ENCODE peak calls at places on chromosomes 1 and 21, in seven cellular contexts. One of them, this sample, is unnamed.

GRCh38 chr1:227894831-227895451 is 52.8 kb downstream of the WNT9A start:
- DNase-seq in tibial nerve: peak; percentile 4
- DNase-seq in mammary epithelial cell: peak; percentile 23
- DNase-seq in pancreas: peak; percentile 36
- DNase-seq in suprapubic skin: no peak
- DNase-seq in left lung: peak; percentile 51
- DNase-seq in K562: no peak
- DNase-seq in this sample: no peak

GRCh38 chr1:3821004-3821933 is 25.0 kb upstream of the LRRC47 start:
- DNase-seq in K562: no peak
- DNase-seq in suprapubic skin: no peak
- DNase-seq in pancreas: peak; percentile 29
- DNase-seq in tibial nerve: no peak
- DNase-seq in mammary epithelial cell: no peak
- DNase-seq in left lung: no peak
- DNase-seq in this sample: no peak

GRCh38 chr1:185483647-185484450 is 166.8 kb upstream of the IVNS1ABP start:
- DNase-seq in suprapubic skin: no peak
- DNase-seq in pancreas: no peak
- DNase-seq in tibial nerve: no peak
- DNase-seq in mammary epithelial cell: peak; percentile 92
- DNase-seq in left lung: no peak
- DNase-seq in K562: peak; percentile 26
- DNase-seq in this sample: peak; percentile 26

GRCh38 chr1:213905315-213905714 is 82.5 kb upstream of the PROX1 start:
- DNase-seq in suprapubic skin: no peak
- DNase-seq in pancreas: no peak
- DNase-seq in left lung: peak; percentile 48
- DNase-seq in K562: no peak
- DNase-seq in tibial nerve: no peak
- DNase-seq in mammary epithelial cell: no peak
- DNase-seq in this sample: no peak

GRCh38 chr1:231357831-231358354 is 19.8 kb downstream of the SPRTN start:
- DNase-seq in suprapubic skin: no peak
- DNase-seq in left lung: no peak
- DNase-seq in K562: peak; percentile 70
- DNase-seq in pancreas: no peak
- DNase-seq in tibial nerve: no peak
- DNase-seq in mammary epithelial cell: peak; percentile 82
- DNase-seq in this sample: peak; percentile 79

GRCh38 chr1:85148524-85149250 is 52.1 kb downstream of the SYDE2 start:
- DNase-seq in tibial nerve: no peak
- DNase-seq in mammary epithelial cell: peak; percentile 4
- DNase-seq in pancreas: no peak
- DNase-seq in suprapubic skin: no peak
- DNase-seq in left lung: no peak
- DNase-seq in K562: no peak
- DNase-seq in this sample: no peak

GRCh38 chr21:37071561-37072238 is 1.2 kb downstream of the PIGP start:
- DNase-seq in mammary epithelial cell: peak; percentile 57
- DNase-seq in K562: peak; percentile 55
- DNase-seq in suprapubic skin: peak; percentile 91
- DNase-seq in tibial nerve: peak; percentile 58
- DNase-seq in left lung: no peak
- DNase-seq in pancreas: no peak
- DNase-seq in this sample: peak; percentile 74

GRCh38 chr1:174870319-174870718 is 129.4 kb upstream of the CACYBP start:
- DNase-seq in suprapubic skin: no peak
- DNase-seq in K562: no peak
- DNase-seq in left lung: no peak
- DNase-seq in tibial nerve: no peak
- DNase-seq in pancreas: no peak
- DNase-seq in mammary epithelial cell: no peak
- DNase-seq in this sample: no peak

GRCh38 chr1:113042336-113043143 is 30.5 kb upstream of the LRIG2 start:
- DNase-seq in pancreas: peak; percentile 75
- DNase-seq in tibial nerve: peak; percentile 49
- DNase-seq in suprapubic skin: peak; percentile 82
- DNase-seq in mammary epithelial cell: peak; percentile 84
- DNase-seq in left lung: no peak
- DNase-seq in K562: peak; percentile 96
- DNase-seq in this sample: peak; percentile 79

GRCh38 chr21:46060596-46061061 is 37.3 kb upstream of the COL6A2 start:
- DNase-seq in mammary epithelial cell: peak; percentile 67
- DNase-seq in left lung: peak; percentile 31
- DNase-seq in pancreas: no peak
- DNase-seq in tibial nerve: peak; percentile 66
- DNase-seq in K562: no peak
- DNase-seq in suprapubic skin: peak; percentile 92
- DNase-seq in this sample: peak; percentile 55

GRCh38 chr1:94562502-94563260 is 21.1 kb upstream of the F3 start:
- DNase-seq in left lung: no peak
- DNase-seq in suprapubic skin: no peak
- DNase-seq in K562: no peak
- DNase-seq in mammary epithelial cell: no peak
- DNase-seq in pancreas: no peak
- DNase-seq in tibial nerve: no peak
- DNase-seq in this sample: peak; percentile 45

GRCh38 chr21:32329776-32330175 is 31.1 kb downstream of the MRAP start:
- DNase-seq in tibial nerve: no peak
- DNase-seq in left lung: no peak
- DNase-seq in pancreas: no peak
- DNase-seq in suprapubic skin: no peak
- DNase-seq in mammary epithelial cell: no peak
- DNase-seq in K562: no peak
- DNase-seq in this sample: no peak

GRCh38 chr1:115330480-115331013 is 7.5 kb downstream of the NGF start:
- DNase-seq in suprapubic skin: no peak
- DNase-seq in mammary epithelial cell: peak; percentile 62
- DNase-seq in pancreas: no peak
- DNase-seq in tibial nerve: no peak
- DNase-seq in K562: no peak
- DNase-seq in left lung: no peak
- DNase-seq in this sample: peak; percentile 22

GRCh38 chr1:3463408-3463811 is 8.9 kb downstream of the ARHGEF16 start:
- DNase-seq in left lung: peak; percentile 48
- DNase-seq in suprapubic skin: no peak
- DNase-seq in K562: no peak
- DNase-seq in pancreas: peak; percentile 47
- DNase-seq in tibial nerve: no peak
- DNase-seq in mammary epithelial cell: no peak
- DNase-seq in this sample: no peak

GRCh38 chr1:189431437-189431836 is 1046.2 kb downstream of the BRINP3 start:
- DNase-seq in left lung: no peak
- DNase-seq in tibial nerve: no peak
- DNase-seq in pancreas: no peak
- DNase-seq in suprapubic skin: no peak
- DNase-seq in mammary epithelial cell: no peak
- DNase-seq in K562: no peak
- DNase-seq in this sample: no peak

GRCh38 chr1:162560303-162561036 is 1.1 kb upstream of the UAP1 start:
- DNase-seq in suprapubic skin: no peak
- DNase-seq in K562: peak; percentile 55
- DNase-seq in left lung: no peak
- DNase-seq in mammary epithelial cell: no peak
- DNase-seq in pancreas: no peak
- DNase-seq in tibial nerve: no peak
- DNase-seq in this sample: peak; percentile 49

GRCh38 chr1:164748253-164748899 is 189.4 kb downstream of the PBX1 start:
- DNase-seq in suprapubic skin: no peak
- DNase-seq in pancreas: no peak
- DNase-seq in tibial nerve: no peak
- DNase-seq in mammary epithelial cell: no peak
- DNase-seq in left lung: no peak
- DNase-seq in K562: peak; percentile 18
- DNase-seq in this sample: peak; percentile 55

GRCh38 chr1:97761637-97762036 is 159.2 kb downstream of the DPYD start:
- DNase-seq in tibial nerve: no peak
- DNase-seq in pancreas: no peak
- DNase-seq in suprapubic skin: no peak
- DNase-seq in left lung: no peak
- DNase-seq in mammary epithelial cell: no peak
- DNase-seq in K562: no peak
- DNase-seq in this sample: no peak

GRCh38 chr1:159944623-159945455 is 574 bp downstream of the IGSF9 start:
- DNase-seq in suprapubic skin: peak; percentile 58
- DNase-seq in left lung: no peak
- DNase-seq in mammary epithelial cell: no peak
- DNase-seq in tibial nerve: no peak
- DNase-seq in pancreas: no peak
- DNase-seq in K562: no peak
- DNase-seq in this sample: no peak

DNA sequence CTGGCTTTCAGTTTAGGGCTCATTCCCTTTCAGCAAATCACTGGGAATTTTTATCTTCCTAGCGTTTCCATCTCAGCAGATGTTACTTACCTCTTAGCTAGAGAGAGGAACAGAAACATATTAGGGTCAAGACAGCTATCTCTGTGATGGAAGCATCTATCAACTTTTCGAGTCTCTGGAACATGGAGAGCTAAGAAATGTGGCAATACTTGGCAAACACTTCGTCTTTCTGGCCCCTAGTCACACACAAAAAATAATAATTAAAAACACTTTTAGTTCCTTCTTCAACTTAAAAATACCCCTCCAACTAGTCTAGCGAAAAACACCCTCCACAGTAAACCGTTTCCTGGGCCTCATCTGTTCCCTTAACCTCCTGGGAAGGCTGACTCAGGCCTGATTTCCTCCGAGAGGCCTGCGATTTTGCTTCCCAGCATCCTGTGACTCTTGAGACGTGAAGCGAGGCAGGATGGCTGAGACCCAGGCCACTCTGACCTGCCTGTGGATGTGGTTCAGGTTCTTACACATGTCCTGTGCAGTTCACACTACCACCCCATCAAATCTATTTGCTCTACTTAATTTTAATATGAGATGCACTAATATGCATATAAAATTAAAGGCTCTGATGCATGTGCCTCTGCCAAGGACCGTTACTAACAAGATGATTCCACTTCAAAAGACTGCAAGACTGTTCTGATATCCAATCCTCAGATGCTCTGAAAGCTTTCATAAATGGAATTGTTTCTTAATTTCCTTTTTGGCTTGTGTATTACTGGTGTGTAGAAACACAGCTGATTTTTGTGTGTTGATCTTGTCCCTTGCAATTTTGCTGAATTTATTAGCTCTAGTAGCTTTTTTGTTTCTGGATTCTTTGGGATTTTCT is 3.5 kb downstream of the NAV1 start:
- DNase-seq in K562: no peak
- DNase-seq in suprapubic skin: peak; percentile 76
- DNase-seq in tibial nerve: no peak
- DNase-seq in mammary epithelial cell: no peak
- DNase-seq in left lung: no peak
- DNase-seq in pancreas: no peak
- DNase-seq in this sample: no peak
- H3K27ac ChIP-seq in K562: no peak overlapping the region
- H3K27ac ChIP-seq in suprapubic skin: peak overlapping the region; percentile 88
- H3K27ac ChIP-seq in tibial nerve: peak overlapping the region; percentile 93
- H3K27ac ChIP-seq in mammary epithelial cell: no peak overlapping the region
- H3K27ac ChIP-seq in left lung: peak overlapping the region; percentile 77
- H3K27ac ChIP-seq in pancreas: no peak overlapping the region
- H3K27ac ChIP-seq in this sample: peak overlapping the region; percentile 64

GRCh38 chr1:149844096-149844495 is 55.3 kb upstream of the BOLA1 start:
- DNase-seq in K562: peak; percentile 59
- DNase-seq in tibial nerve: no peak
- DNase-seq in pancreas: no peak
- DNase-seq in mammary epithelial cell: peak; percentile 66
- DNase-seq in left lung: no peak
- DNase-seq in suprapubic skin: no peak
- DNase-seq in this sample: peak; percentile 20
- H3K27ac ChIP-seq in K562: peak overlapping the region; percentile 81
- H3K27ac ChIP-seq in tibial nerve: peak overlapping the region; percentile 78
- H3K27ac ChIP-seq in pancreas: no peak overlapping the region
- H3K27ac ChIP-seq in mammary epithelial cell: peak overlapping the region; percentile 89
- H3K27ac ChIP-seq in left lung: peak overlapping the region; percentile 88
- H3K27ac ChIP-seq in suprapubic skin: no peak overlapping the region
- H3K27ac ChIP-seq in this sample: peak overlapping the region; percentile 88

DNA sequence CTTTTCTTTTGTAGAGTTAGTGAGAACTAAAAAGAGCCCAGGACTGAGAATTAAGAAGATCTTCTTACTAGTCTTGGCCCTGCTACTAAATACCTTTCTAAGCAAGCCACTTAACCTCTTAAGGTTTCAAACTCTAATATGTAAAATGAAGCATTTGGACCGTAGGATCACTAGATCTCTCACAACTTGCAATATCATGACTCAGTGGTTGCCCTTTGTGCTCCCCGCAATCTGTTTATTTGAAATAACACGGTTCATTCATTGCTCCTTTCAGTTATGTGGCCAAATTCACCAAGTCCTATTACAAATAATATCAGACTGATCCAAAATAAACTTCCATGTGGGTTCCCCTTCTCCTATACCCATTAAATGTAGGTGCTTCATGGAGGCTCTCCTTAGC is 10.8 kb downstream of the PALMD start:
- DNase-seq in left lung: no peak
- DNase-seq in pancreas: no peak
- DNase-seq in tibial nerve: no peak
- DNase-seq in K562: no peak
- DNase-seq in suprapubic skin: no peak
- DNase-seq in mammary epithelial cell: no peak
- DNase-seq in this sample: no peak
- H3K27ac ChIP-seq in left lung: no peak overlapping the region
- H3K27ac ChIP-seq in pancreas: no peak overlapping the region
- H3K27ac ChIP-seq in tibial nerve: peak overlapping the region; percentile 48
- H3K27ac ChIP-seq in K562: no peak overlapping the region
- H3K27ac ChIP-seq in suprapubic skin: peak overlapping the region; percentile 69
- H3K27ac ChIP-seq in mammary epithelial cell: no peak overlapping the region
- H3K27ac ChIP-seq in this sample: peak overlapping the region; percentile 6

GRCh38 chr1:244022301-244022700 is 28.8 kb upstream of the ZBTB18 start:
- DNase-seq in mammary epithelial cell: peak; percentile 30
- DNase-seq in K562: no peak
- DNase-seq in tibial nerve: no peak
- DNase-seq in suprapubic skin: no peak
- DNase-seq in left lung: no peak
- DNase-seq in pancreas: no peak
- DNase-seq in this sample: no peak

GRCh38 chr1:244021427-244021826 is 29.7 kb upstream of the ZBTB18 start:
- DNase-seq in tibial nerve: no peak
- DNase-seq in mammary epithelial cell: no peak
- DNase-seq in left lung: no peak
- DNase-seq in K562: no peak
- DNase-seq in pancreas: no peak
- DNase-seq in suprapubic skin: no peak
- DNase-seq in this sample: no peak

GRCh38 chr1:244022859-244023258 is 28.2 kb upstream of the ZBTB18 start:
- DNase-seq in suprapubic skin: no peak
- DNase-seq in left lung: no peak
- DNase-seq in K562: no peak
- DNase-seq in tibial nerve: no peak
- DNase-seq in mammary epithelial cell: no peak
- DNase-seq in pancreas: no peak
- DNase-seq in this sample: no peak

DNA sequence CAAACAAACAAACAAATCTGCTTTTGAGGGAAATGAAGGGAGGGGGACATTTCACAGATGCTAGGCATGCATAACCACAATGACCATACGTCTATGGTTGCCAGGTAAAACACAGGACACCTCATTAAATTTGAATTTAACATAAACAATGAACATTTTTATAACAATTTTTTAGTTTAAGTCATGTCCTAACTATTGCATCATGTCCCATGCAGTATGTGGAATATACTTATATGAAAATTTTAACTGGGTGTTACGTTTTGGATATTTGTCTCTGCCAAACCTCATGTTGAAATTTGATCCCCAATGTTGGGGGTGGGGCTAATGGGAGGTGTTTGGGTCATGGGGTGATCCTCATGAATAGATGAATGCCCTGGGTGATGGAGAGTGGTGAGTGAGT is 31.0 kb upstream of the ZBTB18 start:
- DNase-seq in suprapubic skin: no peak
- DNase-seq in left lung: no peak
- DNase-seq in K562: no peak
- DNase-seq in pancreas: no peak
- DNase-seq in mammary epithelial cell: no peak
- DNase-seq in tibial nerve: no peak
- DNase-seq in this sample: no peak
- H3K27ac ChIP-seq in suprapubic skin: no peak overlapping the region
- H3K27ac ChIP-seq in left lung: no peak overlapping the region
- H3K27ac ChIP-seq in K562: no peak overlapping the region
- H3K27ac ChIP-seq in pancreas: no peak overlapping the region
- H3K27ac ChIP-seq in mammary epithelial cell: no peak overlapping the region
- H3K27ac ChIP-seq in tibial nerve: no peak overlapping the region
- H3K27ac ChIP-seq in this sample: no peak overlapping the region

This sample was measured in hepatocyte.